ENCODE peak calls at places on chromosomes 7 and 10, in eight cellular contexts. R is pancreas, K is neuronal stem cell, F is body of pancreas, I is tibial nerve, U is right cardiac atrium, T is psoas muscle, H is esophagus squamous epithelium. S is an unnamed sample.

GRCh38 chr7:126700807-126701604 is 551.7 kb downstream of the GRM8 start:
- DNase-seq in K (peak; percentile 21), F (no peak), H (no peak), R (no peak), T (no peak), U (peak; percentile 41), I (no peak), S (peak; percentile 96)

GRCh38 chr10:32204606-32205005 is 142.4 kb downstream of the EPC1 start:
- DNase-seq in H (no peak), U (no peak), K (no peak), I (no peak), T (no peak), R (no peak), F (no peak), S (no peak)

GRCh38 chr10:94760586-94761178 is 1.8 kb upstream of the CYP2C19 start:
- DNase-seq in F (no peak), K (no peak), U (no peak), R (no peak), T (no peak), H (no peak), I (no peak), S (no peak)

GRCh38 chr10:51020175-51020574 is 54.1 kb upstream of the PRKG1 start:
- DNase-seq in F (no peak), H (no peak), U (no peak), T (no peak), K (no peak), R (no peak), I (no peak), S (no peak)

GRCh38 chr7:130381468-130382312 is 1.4 kb downstream of the CPA1 start:
- DNase-seq in U (no peak), H (no peak), I (no peak), K (no peak), F (peak; percentile 90), T (no peak), R (peak; percentile 74), S (no peak)

GRCh38 chr7:2104107-2104710 is 128.5 kb downstream of the MAD1L1 start:
- DNase-seq in F (peak; percentile 45), H (no peak), T (peak; percentile 90), R (peak; percentile 43), K (peak; percentile 64), I (peak; percentile 83), U (peak; percentile 96), S (peak; percentile 77)

GRCh38 chr7:106841896-106842390 is 23.1 kb upstream of the PIK3CG start:
- DNase-seq in R (no peak), H (no peak), U (no peak), K (no peak), T (no peak), I (no peak), F (no peak), S (no peak)

GRCh38 chr10:69498711-69499471 is 47.6 kb downstream of the TSPAN15 start:
- DNase-seq in R (no peak), K (no peak), U (no peak), F (peak; percentile 4), I (no peak), H (no peak), T (peak; percentile 59), S (no peak)

GRCh38 chr7:13749666-13750065 is 239.8 kb downstream of the ETV1 start:
- DNase-seq in U (no peak), K (no peak), F (no peak), I (no peak), R (no peak), H (no peak), T (no peak), S (no peak)

GRCh38 chr10:89838002-89838615 is 136.7 kb downstream of the KIF20B start:
- DNase-seq in R (no peak), U (peak; percentile 42), H (no peak), K (no peak), I (no peak), F (no peak), T (no peak), S (no peak)

GRCh38 chr7:150447966-150448788 is 2.3 kb upstream of the GIMAP8 start:
- DNase-seq in I (no peak), F (no peak), U (peak; percentile 58), R (no peak), K (no peak), T (no peak), H (no peak), S (no peak)

GRCh38 chr10:113686028-113686427 is 6.3 kb downstream of the CASP7 start:
- DNase-seq in F (no peak), I (no peak), H (no peak), T (no peak), K (no peak), R (no peak), U (no peak), S (no peak)

GRCh38 chr10:83225781-83226180 is 913.5 kb upstream of the GHITM start:
- DNase-seq in I (no peak), F (no peak), H (no peak), T (no peak), R (no peak), K (no peak), U (no peak), S (no peak)

DNA sequence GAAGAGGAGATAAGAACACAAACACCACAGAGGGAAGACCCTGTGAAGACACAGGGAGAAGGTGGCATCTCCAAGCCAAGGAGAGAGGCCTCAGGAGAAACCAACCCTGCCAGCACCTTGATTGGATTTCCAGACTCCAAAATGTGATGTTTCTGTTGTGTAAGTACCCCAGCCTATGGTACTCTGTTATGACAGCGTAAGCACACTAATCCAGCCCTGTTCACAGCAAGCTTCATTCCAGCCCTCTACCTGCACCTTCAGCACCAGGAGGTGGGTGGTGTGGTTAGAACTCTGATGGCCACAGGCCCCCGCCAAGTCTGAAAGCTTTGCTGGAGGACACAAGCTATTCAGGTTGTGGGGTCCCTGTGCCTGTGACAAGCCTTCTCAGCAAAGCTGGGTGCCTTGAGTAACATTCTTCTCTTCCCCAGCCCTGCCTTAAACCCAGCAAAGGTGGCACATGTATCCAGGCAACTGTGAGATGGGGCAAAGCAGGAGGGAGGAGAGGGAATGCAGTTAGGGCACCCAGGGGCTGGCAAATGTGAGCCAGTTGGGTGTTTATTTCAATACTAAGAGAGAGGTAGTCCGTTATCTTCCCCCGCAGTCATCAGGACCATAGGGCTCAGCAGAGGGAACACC is 4.5 kb downstream of the VSTM4 start:
- DNase-seq in H (no peak), F (no peak), K (no peak), U (no peak), T (no peak), R (no peak), I (no peak), S (no peak)
- H3K4me1 ChIP-seq in H (peaks cover 44% of the 10 kb centered on the region), F (peaks cover 15% of the 10 kb centered on the region), K (peaks cover 1% of the 10 kb centered on the region), U (peaks cover 23% of the 10 kb centered on the region), T (peaks cover 18% of the 10 kb centered on the region), R (peaks cover 3% of the 10 kb centered on the region), I (peaks cover 20% of the 10 kb centered on the region), S (peaks cover 7% of the 10 kb centered on the region)

GRCh38 chr7:45886931-45887667 is 1.2 kb upstream of the IGFBP1 start:
- DNase-seq in H (no peak), R (no peak), U (no peak), F (no peak), K (no peak), T (no peak), I (no peak), S (no peak)
- H3K4me1 ChIP-seq in H (peaks cover 8% of the 10 kb centered on the region), R (no peaks in the 10 kb centered on the region), U (no peaks in the 10 kb centered on the region), F (peaks cover 12% of the 10 kb centered on the region), K (peaks cover 3% of the 10 kb centered on the region), T (no peaks in the 10 kb centered on the region), I (no peaks in the 10 kb centered on the region), S (peaks cover 21% of the 10 kb centered on the region)

GRCh38 chr7:8185907-8186306 is 76.1 kb downstream of the ICA1 start:
- DNase-seq in U (no peak), K (no peak), T (no peak), R (no peak), F (no peak), I (no peak), H (no peak), S (no peak)
- H3K4me1 ChIP-seq in U (no peaks in the 10 kb centered on the region), K (peaks cover 17% of the 10 kb centered on the region), T (peaks cover 9% of the 10 kb centered on the region), R (peaks cover 5% of the 10 kb centered on the region), F (peaks cover 10% of the 10 kb centered on the region), I (no peaks in the 10 kb centered on the region), H (no peaks in the 10 kb centered on the region), S (no peaks in the 10 kb centered on the region)

GRCh38 chr10:92146781-92147180 is 144.1 kb downstream of the CPEB3 start:
- DNase-seq in H (no peak), T (no peak), F (no peak), I (no peak), K (no peak), R (no peak), U (no peak), S (no peak)

GRCh38 chr10:92142512-92142911 is 148.4 kb downstream of the CPEB3 start:
- DNase-seq in R (no peak), K (no peak), H (no peak), T (no peak), U (no peak), I (no peak), F (no peak), S (no peak)

GRCh38 chr10:92146072-92146471 is 144.8 kb downstream of the CPEB3 start:
- DNase-seq in T (no peak), F (no peak), I (no peak), K (no peak), U (no peak), R (no peak), H (no peak), S (no peak)

DNA sequence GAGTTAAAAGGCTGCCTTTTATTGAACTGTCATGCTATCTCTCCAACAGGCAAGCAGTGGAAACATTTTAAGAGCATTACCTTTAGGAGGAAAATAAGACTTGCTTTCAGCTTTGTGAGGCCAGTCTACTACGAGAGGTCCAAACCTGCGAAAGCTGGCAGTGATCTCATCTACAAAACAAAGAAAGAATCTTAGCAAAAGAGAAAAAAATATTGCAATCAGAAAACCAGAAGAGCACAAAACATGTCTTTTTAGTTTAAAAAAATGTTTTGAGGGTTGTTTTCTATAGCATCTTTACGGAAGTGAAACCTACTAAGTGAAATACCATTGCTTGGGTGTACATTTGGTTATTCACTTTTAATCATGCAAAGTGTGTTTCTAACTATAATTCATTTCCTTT is 147.9 kb downstream of the CPEB3 start:
- DNase-seq in R (no peak), K (no peak), U (no peak), F (no peak), T (no peak), I (no peak), H (no peak), S (no peak)
- H3K4me1 ChIP-seq in R (peaks cover 5% of the 10 kb centered on the region), K (no peaks in the 10 kb centered on the region), U (no peaks in the 10 kb centered on the region), F (peaks cover 18% of the 10 kb centered on the region), T (peaks cover 29% of the 10 kb centered on the region), I (peaks cover 14% of the 10 kb centered on the region), H (no peaks in the 10 kb centered on the region), S (no peaks in the 10 kb centered on the region)